ENCODE peak calls at places on chromosomes 13 and 19, in eight cellular contexts. H, F, T, O, L, Q, A and M are unnamed samples.

GRCh38 chr13:22454586-22454985 is 726.2 kb upstream of the SGCG start:
- DNase-seq in H (no peak), F (peak), T (peak), O (no peak), L (no peak), Q (no peak), A (no peak), M (no peak)

GRCh38 chr13:73984949-73985691 is 149.1 kb downstream of the KLF12 start:
- DNase-seq in H (no peak), F (no peak), T (no peak), O (no peak), L (peak), Q (no peak), A (no peak), M (no peak)

GRCh38 chr13:100304241-100304640 is 215.3 kb downstream of the PCCA start:
- DNase-seq in H (no peak), F (no peak), T (no peak), O (no peak), L (no peak), Q (no peak), A (no peak), M (no peak)

GRCh38 chr19:8612807-8613171 is 2.3 kb upstream of the ADAMTS10 start:
- DNase-seq in H (no peak), F (peak), T (no peak), O (no peak), L (no peak), Q (no peak), A (no peak), M (no peak)

GRCh38 chr13:78161266-78161665 is 242.6 kb upstream of the EDNRB start:
- DNase-seq in H (no peak), F (peak), T (no peak), O (no peak), L (no peak), Q (no peak), A (no peak), M (no peak)

GRCh38 chr13:29507356-29507755 is 88.1 kb downstream of the SLC7A1 start:
- DNase-seq in H (no peak), F (no peak), T (no peak), O (no peak), L (no peak), Q (no peak), A (no peak), M (no peak)

GRCh38 chr13:28631792-28632191 is 27.1 kb upstream of the POMP start:
- DNase-seq in H (no peak), F (no peak), T (no peak), O (no peak), L (no peak), Q (no peak), A (no peak), M (no peak)

GRCh38 chr13:64912141-64912540 is 2318.0 kb downstream of the PCDH9 start:
- DNase-seq in H (no peak), F (no peak), T (peak), O (peak), L (no peak), Q (peak), A (peak), M (peak)

GRCh38 chr13:110680852-110681251 is 25.1 kb downstream of the CARS2 start:
- DNase-seq in H (peak), F (peak), T (peak), O (no peak), L (no peak), Q (no peak), A (no peak), M (no peak)

GRCh38 chr13:98089246-98089645 is 53.6 kb upstream of the FARP1 start:
- DNase-seq in H (no peak), F (no peak), T (no peak), O (peak), L (no peak), Q (peak), A (peak), M (peak)

GRCh38 chr19:48698046-48698445 is 2.3 kb downstream of the FUT2 start:
- DNase-seq in H (no peak), F (no peak), T (peak), O (peak), L (no peak), Q (peak), A (peak), M (peak)
- H3K4me3 ChIP-seq in H (no peak), F (no peak), T (no peak), O (no peak), L (no peak), Q (no peak), A (no peak), M (no peak)

DNA sequence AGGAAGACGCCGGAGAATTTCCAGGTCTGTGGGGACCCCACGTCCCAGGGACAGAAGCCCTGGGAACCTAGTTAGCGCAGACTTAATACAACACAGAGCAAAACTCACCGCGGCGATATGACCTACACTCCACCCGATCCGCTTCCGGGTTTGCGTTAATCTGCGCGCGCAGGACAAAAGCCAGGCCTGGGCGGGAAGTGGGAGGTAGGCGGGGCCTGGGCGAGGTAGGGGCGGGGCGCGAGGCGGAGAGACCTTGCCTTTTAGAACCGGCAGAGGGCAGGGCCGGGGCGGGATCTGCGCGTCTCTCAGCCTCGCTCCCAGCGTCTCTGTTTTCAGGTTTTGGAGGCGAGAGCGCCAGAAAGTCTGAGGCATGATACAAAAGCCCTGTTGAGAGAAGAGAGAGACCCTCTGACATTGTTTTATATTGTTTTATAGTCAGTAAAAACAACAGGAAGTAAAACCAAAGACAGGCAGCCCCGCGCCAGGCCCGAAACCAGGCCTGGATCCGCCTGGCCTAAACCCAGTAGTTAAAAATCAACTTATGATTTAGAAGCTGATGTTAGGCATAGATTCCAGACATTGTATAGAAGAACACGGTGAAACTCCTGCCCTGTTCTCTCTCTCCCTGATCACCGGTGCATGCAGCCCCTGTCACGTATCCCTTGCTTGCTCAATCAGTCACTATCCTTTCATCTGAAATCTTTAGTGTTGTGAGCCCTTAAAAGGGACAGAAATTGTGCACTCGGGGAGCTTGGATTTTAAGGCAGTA is at the start of gene ZNF611:
- DNase-seq in H (peak), F (peak), T (peak), O (peak), L (peak), Q (peak), A (peak), M (peak)
- TF ChIP-seq CTCF in H (peak), F (peak), T (peak), O (peak), L (peak), Q (peak), A (peak), M (peak)

GRCh38 chr19:54162241-54162805 is 2.8 kb upstream of the LENG1 start:
- DNase-seq in H (peak), F (peak), T (peak), O (peak), L (peak), Q (peak), A (peak), M (peak)

GRCh38 chr19:54160182-54160811 is 776 bp upstream of the LENG1 start:
- DNase-seq in H (peak), F (peak), T (no peak), O (peak), L (no peak), Q (no peak), A (peak), M (peak)

GRCh38 chr19:54159352-54160181 is at the start of gene LENG1:
- DNase-seq in H (peak), F (peak), T (peak), O (peak), L (peak), Q (peak), A (peak), M (peak)

GRCh38 chr19:54162884-54163283 is 3.4 kb upstream of the LENG1 start:
- DNase-seq in H (no peak), F (no peak), T (no peak), O (no peak), L (no peak), Q (no peak), A (no peak), M (no peak)

GRCh38 chr19:54160948-54161347 is 1.4 kb upstream of the LENG1 start:
- DNase-seq in H (no peak), F (no peak), T (no peak), O (no peak), L (no peak), Q (no peak), A (no peak), M (no peak)
- H3K4me3 ChIP-seq in H (peak), F (peak), T (peak), O (no peak), L (no peak), Q (peak), A (peak), M (peak)

GRCh38 chr19:6734096-6734696 is 3.2 kb downstream of the GPR108 start:
- DNase-seq in H (no peak), F (no peak), T (no peak), O (no peak), L (peak), Q (no peak), A (no peak), M (no peak)
- TF ChIP-seq CTCF in H (no peak), F (no peak), T (no peak), O (no peak), L (no peak), Q (no peak), A (no peak), M (no peak)

GRCh38 chr13:34816118-34816517 is 126.0 kb upstream of the NBEA start:
- DNase-seq in H (no peak), F (no peak), T (no peak), O (no peak), L (no peak), Q (no peak), A (no peak), M (no peak)

GRCh38 chr13:34817246-34817645 is 124.8 kb upstream of the NBEA start:
- DNase-seq in H (no peak), F (no peak), T (no peak), O (no peak), L (no peak), Q (peak), A (no peak), M (no peak)

GRCh38 chr13:34810996-34811395 is 131.1 kb upstream of the NBEA start:
- DNase-seq in H (no peak), F (peak), T (no peak), O (no peak), L (no peak), Q (no peak), A (no peak), M (no peak)

GRCh38 chr13:34816543-34816942 is 125.5 kb upstream of the NBEA start:
- DNase-seq in H (no peak), F (no peak), T (peak), O (no peak), L (no peak), Q (peak), A (no peak), M (peak)
- H3K4me3 ChIP-seq in H (no peak), F (no peak), T (no peak), O (no peak), L (no peak), Q (no peak), A (no peak), M (no peak)

GRCh38 chr19:44587863-44588752 is 25.3 kb upstream of the IGSF23 start:
- DNase-seq in H (no peak), F (peak), T (peak), O (peak), L (no peak), Q (peak), A (peak), M (peak)
- TF ChIP-seq CTCF in H (no peak), F (no peak), T (peak), O (peak), L (no peak), Q (peak), A (peak), M (peak)

GRCh38 chr19:1671716-1672037 is 19.3 kb upstream of the TCF3 start:
- DNase-seq in H (no peak), F (peak), T (no peak), O (no peak), L (no peak), Q (no peak), A (no peak), M (no peak)
- H3K4me3 ChIP-seq in H (peak), F (no peak), T (no peak), O (no peak), L (no peak), Q (no peak), A (no peak), M (no peak)

GRCh38 chr13:91817250-91817649 is 418.8 kb downstream of the GPC5 start:
- DNase-seq in H (no peak), F (no peak), T (peak), O (no peak), L (no peak), Q (peak), A (peak), M (peak)
- TF ChIP-seq CTCF in H (peak), F (no peak), T (no peak), O (no peak), L (no peak), Q (peak), A (peak), M (peak)

GRCh38 chr19:55500368-55500952 is 12.2 kb downstream of the SSC5D start:
- DNase-seq in H (no peak), F (no peak), T (no peak), O (no peak), L (peak), Q (no peak), A (no peak), M (no peak)

GRCh38 chr19:55504981-55505380 is 16.7 kb downstream of the SSC5D start:
- DNase-seq in H (no peak), F (no peak), T (no peak), O (no peak), L (no peak), Q (no peak), A (no peak), M (no peak)

GRCh38 chr19:55504252-55504603 is 16.0 kb downstream of the SSC5D start:
- DNase-seq in H (no peak), F (no peak), T (no peak), O (no peak), L (no peak), Q (no peak), A (no peak), M (no peak)

GRCh38 chr19:55502197-55502952 is 14.1 kb downstream of the SSC5D start:
- DNase-seq in H (no peak), F (no peak), T (no peak), O (no peak), L (no peak), Q (no peak), A (no peak), M (no peak)

DNA sequence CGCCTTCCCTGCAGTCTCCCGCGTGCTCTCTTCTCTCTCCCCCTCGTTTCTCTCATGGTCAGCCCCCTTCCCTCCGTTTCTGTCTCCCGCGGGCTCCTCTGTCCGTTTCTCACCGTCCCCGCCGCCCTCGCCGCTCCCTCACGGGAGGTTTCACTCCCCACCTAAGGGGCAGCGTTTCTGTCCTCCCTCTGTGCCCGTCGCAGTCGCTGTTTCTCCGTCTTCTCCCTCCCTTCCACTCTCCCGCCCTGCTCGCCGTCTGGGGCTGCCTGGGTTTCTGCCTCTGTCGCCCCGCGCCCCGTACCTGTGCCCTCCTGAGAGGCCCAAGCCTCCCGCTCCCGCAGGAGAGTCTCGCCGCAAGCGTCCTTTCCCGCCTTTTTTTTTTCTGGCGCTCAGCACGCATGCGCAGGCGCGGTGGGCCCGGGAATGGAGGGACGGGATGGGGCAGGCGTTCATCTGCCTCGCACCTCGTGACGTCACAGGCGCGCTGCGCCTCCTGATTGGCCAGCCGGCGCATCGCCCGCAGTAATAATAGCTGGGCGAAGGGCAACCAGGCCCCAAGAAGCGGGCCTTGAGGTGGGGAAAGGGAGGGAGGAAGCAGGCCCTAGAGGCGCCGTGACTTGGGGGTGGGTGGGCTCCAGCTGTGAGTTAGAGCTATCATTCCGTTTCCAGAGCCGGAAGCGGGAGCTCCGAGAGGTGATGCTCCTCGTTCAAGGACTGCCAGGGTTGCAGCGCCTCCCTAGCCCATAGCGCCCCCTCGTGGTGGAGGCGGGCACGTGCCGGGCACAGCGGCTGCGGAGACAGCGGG is 15.4 kb downstream of the SSC5D start:
- DNase-seq in H (peak), F (peak), T (peak), O (peak), L (peak), Q (peak), A (peak), M (peak)
- H3K4me3 ChIP-seq in H (no peak), F (no peak), T (peak), O (peak), L (peak), Q (peak), A (peak), M (peak)